ENCODE peak calls at places on chromosomes 12 and 14, in five cellular contexts. Q is fibroblast of pulmonary artery, D is SW480, B is neuronal stem cell, Y is SW 1271. V is an unnamed sample.

GRCh38 chr12:100115291-100115690 is 27.4 kb downstream of the BLTP3B start:
- DNase-seq in D (no peak), Y (no peak), Q (no peak), B (no peak), V (no peak)

GRCh38 chr12:71840226-71840847 is 778 bp downstream of the TBC1D15 start:
- DNase-seq in B (no peak), Q (peak), D (peak), Y (peak), V (no peak)

GRCh38 chr12:70692681-70693288 is 55.6 kb upstream of the PTPRB start:
- DNase-seq in Y (peak), Q (peak), D (peak), B (no peak), V (no peak)

GRCh38 chr14:68767248-68767645 is 25.6 kb downstream of the ZFP36L1 start:
- DNase-seq in B (no peak), D (no peak), Y (no peak), Q (no peak), V (no peak)

GRCh38 chr14:101179691-101180211 is 276.2 kb upstream of the RTL1 start:
- DNase-seq in B (no peak), Y (no peak), D (no peak), Q (no peak), V (no peak)

GRCh38 chr12:71092290-71092689 is 65.5 kb downstream of the TSPAN8 start:
- DNase-seq in Q (no peak), D (no peak), B (no peak), Y (no peak), V (no peak)

GRCh38 chr12:16361142-16361783 is 13.8 kb downstream of the MGST1 start:
- DNase-seq in Y (no peak), B (no peak), Q (no peak), D (no peak), V (no peak)

GRCh38 chr12:6188954-6189353 is 11.2 kb upstream of the CD9 start:
- DNase-seq in D (no peak), Q (no peak), Y (no peak), B (no peak), V (no peak)

V was measured in GM12878.